ENCODE peak calls at places on chromosomes 3 and 15, in nine cellular contexts. X, S, Y, V, U, R, Q, O and H are unnamed samples.
A peak's percentile ranks its signal among the peaks of the same experiment; 100 is the strongest.

GRCh38 chr15:95669146-95669922 is 661.2 kb upstream of the NR2F2 start:
- DNase-seq in X (no peak), S (no peak), Y (no peak), V (no peak), U (no peak), R (peak; percentile 11), Q (no peak), O (no peak), H (peak; percentile 19)

GRCh38 chr3:113898892-113899291 is 48.9 kb upstream of the ZDHHC23 start:
- DNase-seq in X (no peak), S (no peak), Y (no peak), V (no peak), U (no peak), R (no peak), Q (no peak), O (no peak), H (no peak)

GRCh38 chr3:181782306-181782924 is 70.7 kb downstream of the SOX2 start:
- DNase-seq in X (peak; percentile 15), S (no peak), Y (no peak), V (peak; percentile 33), U (no peak), R (peak; percentile 69), Q (no peak), O (no peak), H (no peak)

GRCh38 chr3:24129549-24129948 is 184.5 kb downstream of the NR1D2 start:
- DNase-seq in X (no peak), S (no peak), Y (no peak), V (no peak), U (no peak), R (no peak), Q (no peak), O (no peak), H (no peak)

GRCh38 chr3:42490243-42490642 is 12.2 kb upstream of the VIPR1 start:
- DNase-seq in X (peak; percentile 24), S (peak; percentile 55), Y (no peak), V (peak; percentile 46), U (no peak), R (peak; percentile 64), Q (no peak), O (peak; percentile 84), H (peak; percentile 7)

GRCh38 chr15:40763801-40764765 is at the start of gene GCHFR:
- DNase-seq in X (no peak), S (peak; percentile 76), Y (peak; percentile 62), V (peak; percentile 90), U (peak; percentile 60), R (peak; percentile 73), Q (no peak), O (peak; percentile 96), H (no peak)

GRCh38 chr3:106734712-106735111 is 642.5 kb upstream of the CCDC54 start:
- DNase-seq in X (no peak), S (no peak), Y (no peak), V (no peak), U (no peak), R (no peak), Q (no peak), O (no peak), H (no peak)

GRCh38 chr15:71629761-71630499 is 180.4 kb upstream of the NR2E3 start:
- DNase-seq in X (no peak), S (no peak), Y (no peak), V (no peak), U (no peak), R (no peak), Q (no peak), O (no peak), H (no peak)

GRCh38 chr3:181952221-181952620 is 240.5 kb downstream of the SOX2 start:
- DNase-seq in X (no peak), S (no peak), Y (no peak), V (no peak), U (no peak), R (peak; percentile 24), Q (no peak), O (no peak), H (no peak)

GRCh38 chr15:77181305-77182074 is 110.6 kb upstream of the TSPAN3 start:
- DNase-seq in X (no peak), S (no peak), Y (no peak), V (no peak), U (no peak), R (no peak), Q (no peak), O (no peak), H (no peak)